ENCODE peak calls at places on chromosome 20, in six cellular contexts. C is tibial nerve, M is mesendoderm, H is neuronal stem cell, P is left lung, X is HCT116. A is an unnamed sample.

GRCh38 chr20:19889011-19889953 is 127.9 kb upstream of the NAA20 start:
- DNase-seq in H (no peak), X (no peak), M (no peak), P (peak; percentile 77), C (no peak), A (peak; percentile 29)

GRCh38 chr20:57465943-57466342 is 59.0 kb downstream of the CTCFL start:
- DNase-seq in C (no peak), H (no peak), P (no peak), X (no peak), M (no peak), A (no peak)

GRCh38 chr20:4153661-4154238 is 138.4 kb upstream of the RNF24 start:
- DNase-seq in P (no peak), X (no peak), C (no peak), M (no peak), H (no peak), A (no peak)

GRCh38 chr20:59363094-59363493 is 62.7 kb downstream of the EDN3 start:
- DNase-seq in C (no peak), H (peak; percentile 47), X (no peak), P (no peak), M (no peak), A (no peak)

GRCh38 chr20:44706371-44707258 is 8.6 kb upstream of the CCN5 start:
- DNase-seq in C (peak; percentile 70), P (peak; percentile 32), X (no peak), H (no peak), M (no peak), A (no peak)

GRCh38 chr20:64216036-64216435 is 39.5 kb upstream of the PCMTD2 start:
- DNase-seq in H (no peak), X (no peak), P (no peak), M (no peak), C (no peak), A (no peak)

GRCh38 chr20:57680131-57680716 is 29.6 kb downstream of the PMEPA1 start:
- DNase-seq in H (no peak), M (no peak), X (no peak), C (no peak), P (no peak), A (no peak)

GRCh38 chr20:16434087-16434664 is 139.1 kb downstream of the KIF16B start:
- DNase-seq in X (peak; percentile 45), C (peak; percentile 35), H (peak; percentile 5), P (peak; percentile 60), M (peak; percentile 81), A (no peak)

GRCh38 chr20:58106143-58106750 is 122.2 kb downstream of the ANKRD60 start:
- DNase-seq in P (no peak), H (no peak), M (no peak), C (no peak), X (no peak), A (no peak)

DNA sequence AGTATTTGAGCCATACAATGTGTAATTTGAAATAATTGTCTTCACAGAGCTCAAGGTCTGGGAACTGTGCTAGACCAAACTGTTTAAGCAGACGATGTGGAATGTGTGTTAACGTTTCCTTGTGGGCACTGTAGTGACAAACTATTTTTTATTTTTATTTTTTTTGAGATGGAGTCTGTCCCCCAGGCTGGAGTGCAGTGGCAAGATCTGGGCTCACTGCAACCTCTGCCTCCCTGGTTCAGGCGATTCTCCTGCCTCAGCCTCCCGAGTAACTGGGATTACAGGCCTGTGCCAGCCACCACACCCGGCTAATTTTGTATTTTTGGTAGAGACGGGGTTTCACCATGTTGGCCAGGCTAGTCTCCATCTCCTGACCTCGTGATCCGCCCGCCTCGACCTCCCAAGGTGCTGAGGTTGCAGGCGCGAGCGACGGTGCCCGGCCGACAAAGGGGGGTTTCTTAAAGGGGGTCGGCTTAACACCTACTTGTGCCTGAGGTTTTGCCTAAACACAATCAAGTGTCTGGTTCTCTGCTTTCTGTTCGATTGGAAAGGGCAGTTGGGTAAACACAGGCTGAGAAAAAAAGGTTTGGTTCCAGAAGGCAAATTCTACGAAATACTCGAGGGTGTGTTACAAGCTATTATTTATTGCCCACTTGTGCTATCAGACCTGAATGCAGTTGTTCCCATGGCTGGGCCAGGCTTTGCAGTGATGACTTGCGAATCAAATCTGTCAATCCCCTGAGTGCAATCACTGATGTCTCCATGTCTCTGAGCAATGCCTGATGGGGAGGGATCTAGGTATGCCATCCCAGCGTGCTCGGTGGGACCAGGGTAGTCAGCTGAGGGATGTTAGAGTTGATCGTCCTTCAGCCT is 1.3 kb downstream of the NOP56 start:
- DNase-seq in H (no peak), C (no peak), M (no peak), P (no peak), X (no peak), A (no peak)
- H3K27ac ChIP-seq in H (no peak overlapping the region), C (no peak overlapping the region), M (no peak overlapping the region), P (no peak overlapping the region), X (peak overlapping the region; percentile 99), A (no peak overlapping the region)

GRCh38 chr20:23047001-23047737 is 2.3 kb downstream of the THBD start:
- DNase-seq in P (no peak), M (no peak), C (no peak), X (no peak), H (no peak), A (no peak)
- H3K4me3 ChIP-seq in P (peak overlapping the region; percentile 51), M (no peak overlapping the region), C (peak overlapping the region; percentile 64), X (no peak overlapping the region), H (peak overlapping the region; percentile 43), A (no peak overlapping the region)

GRCh38 chr20:680638-681037 is 5.0 kb upstream of the SCRT2 start:
- DNase-seq in C (no peak), M (no peak), P (no peak), H (no peak), X (no peak), A (no peak)
- H3K27me3 ChIP-seq in C (no peaks in the 10 kb centered on the region), M (peaks cover 7% of the 10 kb centered on the region), P (peaks cover 17% of the 10 kb centered on the region), H (peaks cover 14% of the 10 kb centered on the region), X (peaks cover 35% of the 10 kb centered on the region), A (peaks cover 14% of the 10 kb centered on the region)

GRCh38 chr20:10675456-10675848 is 1.7 kb upstream of the JAG1 start:
- DNase-seq in X (no peak), C (no peak), P (no peak), H (no peak), M (no peak), A (no peak)

GRCh38 chr20:10673831-10674683 is at the start of gene JAG1:
- DNase-seq in M (peak; percentile 99), H (peak; percentile 96), P (peak; percentile 98), X (peak; percentile 85), C (peak; percentile 97), A (peak; percentile 89)

GRCh38 chr20:10676518-10676917 is 2.7 kb upstream of the JAG1 start:
- DNase-seq in H (no peak), C (no peak), M (no peak), P (no peak), X (no peak), A (no peak)

GRCh38 chr20:10673176-10673830 is 496 bp downstream of the JAG1 start:
- DNase-seq in M (no peak), H (no peak), X (no peak), C (no peak), P (peak; percentile 92), A (no peak)

GRCh38 chr20:10674684-10675455 is 1.1 kb upstream of the JAG1 start:
- DNase-seq in M (peak; percentile 89), X (peak; percentile 48), C (peak; percentile 59), H (peak; percentile 81), P (peak; percentile 94), A (no peak)
- H3K27ac ChIP-seq in M (peak overlapping the region; percentile 84), X (peak overlapping the region; percentile 99), C (peak overlapping the region; percentile 91), H (peak overlapping the region; percentile 88), P (peak overlapping the region; percentile 98), A (peak overlapping the region; percentile 97)

DNA sequence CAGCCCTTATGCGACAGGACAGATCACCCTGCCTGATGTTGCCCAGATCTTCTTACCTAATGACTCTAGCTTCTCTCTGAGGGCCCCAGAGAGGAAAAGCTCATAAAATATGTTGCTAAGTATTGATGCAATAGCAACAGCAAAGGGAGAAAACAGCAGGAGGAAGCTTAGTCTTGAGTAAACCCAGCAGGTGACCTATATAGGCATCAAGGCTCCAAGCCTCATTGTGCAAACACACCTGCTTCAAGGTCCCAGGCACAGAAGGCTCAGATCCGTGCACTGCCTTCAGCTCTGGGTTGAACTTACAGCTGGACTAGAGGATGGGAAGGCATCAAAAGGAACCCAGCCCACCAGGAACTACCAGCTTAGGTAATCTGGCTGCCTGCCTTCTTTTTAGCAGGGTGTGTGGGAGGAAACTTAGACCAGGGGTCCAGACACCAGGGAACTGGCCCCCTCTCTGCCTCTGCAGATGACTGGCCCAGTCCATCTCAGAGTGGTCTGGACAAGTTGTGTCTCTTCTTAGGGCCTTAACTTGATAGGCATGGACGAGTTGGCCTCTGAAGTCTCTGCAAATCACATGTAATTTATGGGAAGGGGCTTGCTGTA is 34.4 kb downstream of the TGM3 start:
- DNase-seq in C (no peak), X (no peak), P (no peak), H (no peak), M (peak; percentile 6), A (no peak)
- H3K4me3 ChIP-seq in C (no peak overlapping the region), X (no peak overlapping the region), P (no peak overlapping the region), H (no peak overlapping the region), M (no peak overlapping the region), A (no peak overlapping the region)